ENCODE peak calls at places on chromosome 13, in seven cellular contexts. C is IMR-90, V is neuronal stem cell, Z is mesendoderm, T is mesenchymal stem cell, X is H1, U is trophoblast cell. P is an unnamed sample.
A peak's percentile ranks its signal among the peaks of the same experiment; 100 is the strongest.

GRCh38 chr13:50519866-50520265 is 323.6 kb downstream of the DLEU7 start:
- DNase-seq in T (no peak), U (no peak), Z (no peak), V (no peak), X (no peak), C (no peak), P (no peak)

GRCh38 chr13:69243366-69243765 is 864.3 kb upstream of the ATXN8OS start:
- DNase-seq in V (no peak), T (no peak), C (no peak), X (no peak), Z (peak; percentile 6), U (no peak), P (no peak)

GRCh38 chr13:31538067-31539042 is 201.0 kb upstream of the RXFP2 start:
- DNase-seq in C (peak; percentile 45), T (peak; percentile 25), X (no peak), V (no peak), Z (peak; percentile 56), U (peak; percentile 13), P (no peak)

GRCh38 chr13:87570669-87571068 is 100.5 kb upstream of the SLITRK5 start:
- DNase-seq in Z (peak; percentile 10), X (no peak), V (no peak), T (no peak), U (no peak), C (no peak), P (no peak)

GRCh38 chr13:25756251-25756650 is 295.6 kb downstream of the SHISA2 start:
- DNase-seq in V (no peak), C (no peak), T (no peak), Z (no peak), U (no peak), X (no peak), P (no peak)

GRCh38 chr13:72150502-72150901 is 283.5 kb upstream of the DACH1 start:
- DNase-seq in T (no peak), V (no peak), X (no peak), C (no peak), Z (no peak), U (no peak), P (no peak)

GRCh38 chr13:79485014-79485441 is 4.1 kb downstream of the NDFIP2 start:
- DNase-seq in T (peak; percentile 92), U (peak; percentile 95), C (peak; percentile 83), Z (peak; percentile 57), X (no peak), V (no peak), P (no peak)

GRCh38 chr13:93235258-93236015 is 8.8 kb downstream of the GPC6 start:
- DNase-seq in Z (no peak), U (no peak), V (no peak), C (peak; percentile 80), X (no peak), T (peak; percentile 49), P (no peak)

GRCh38 chr13:90270231-90270630 is 1077.3 kb upstream of the MIR17HG start:
- DNase-seq in C (no peak), X (no peak), Z (no peak), U (no peak), V (no peak), T (no peak), P (no peak)

GRCh38 chr13:90485441-90485840 is 862.0 kb upstream of the MIR17HG start:
- DNase-seq in Z (no peak), U (no peak), T (peak; percentile 74), C (peak; percentile 65), X (no peak), V (no peak), P (no peak)

GRCh38 chr13:42494157-42494556 is 79.8 kb upstream of the TNFSF11 start:
- DNase-seq in X (no peak), C (no peak), U (no peak), T (peak; percentile 54), V (no peak), Z (no peak), P (no peak)

GRCh38 chr13:113332615-113333014 is 31.3 kb downstream of the GRTP1 start:
- DNase-seq in T (no peak), U (no peak), V (no peak), X (no peak), C (no peak), Z (no peak), P (no peak)

GRCh38 chr13:80957019-80957650 is 616.2 kb upstream of the SPRY2 start:
- DNase-seq in X (no peak), C (no peak), V (no peak), T (no peak), U (no peak), Z (no peak), P (no peak)

GRCh38 chr13:24161010-24161775 is 673 bp downstream of the SPATA13 start:
- DNase-seq in V (no peak), T (no peak), X (peak; percentile 75), Z (peak; percentile 44), U (no peak), C (no peak), P (peak; percentile 51)

GRCh38 chr13:98471895-98472294 is 105.0 kb downstream of the STK24 start:
- DNase-seq in V (no peak), X (no peak), T (no peak), C (no peak), U (no peak), Z (no peak), P (no peak)

GRCh38 chr13:49409008-49409407 is 34.9 kb downstream of the CAB39L start:
- DNase-seq in U (no peak), Z (no peak), C (no peak), T (no peak), X (no peak), V (no peak), P (no peak)

GRCh38 chr13:65940720-65941119 is 1289.4 kb downstream of the PCDH9 start:
- DNase-seq in U (no peak), C (no peak), X (no peak), T (no peak), Z (no peak), V (no peak), P (no peak)

GRCh38 chr13:50133277-50133953 is 118.2 kb downstream of the KCNRG start:
- DNase-seq in V (peak; percentile 30), T (no peak), U (no peak), Z (no peak), X (peak; percentile 65), C (no peak), P (peak; percentile 58)

GRCh38 chr13:98575876-98576214 is 1.1 kb downstream of the STK24 start:
- DNase-seq in V (no peak), C (no peak), T (no peak), X (no peak), U (no peak), Z (no peak), P (no peak)

GRCh38 chr13:80116107-80116506 is 224.8 kb downstream of the SPRY2 start:
- DNase-seq in U (no peak), X (no peak), T (peak; percentile 62), Z (no peak), C (peak; percentile 88), V (no peak), P (no peak)

GRCh38 chr13:44267966-44268365 is 105.7 kb upstream of the SERP2 start:
- DNase-seq in C (peak; percentile 80), U (peak; percentile 17), Z (no peak), X (no peak), T (no peak), V (no peak), P (no peak)

GRCh38 chr13:24135674-24136300 is 24.7 kb upstream of the SPATA13 start:
- DNase-seq in X (no peak), T (peak; percentile 25), V (no peak), Z (no peak), U (no peak), C (peak; percentile 77), P (no peak)

GRCh38 chr13:100095498-100095897 is 6.6 kb downstream of the PCCA start:
- DNase-seq in V (no peak), Z (no peak), C (no peak), U (no peak), X (no peak), T (no peak), P (no peak)

GRCh38 chr13:95556981-95557380 is 4.5 kb downstream of the CLDN10 start:
- DNase-seq in T (no peak), U (no peak), Z (no peak), X (no peak), V (no peak), C (no peak), P (no peak)

GRCh38 chr13:61286148-61286745 is 129.4 kb downstream of the PCDH20 start:
- DNase-seq in C (no peak), V (peak; percentile 2), Z (peak; percentile 74), T (no peak), X (peak; percentile 51), U (no peak), P (peak; percentile 53)

GRCh38 chr13:111409413-111409812 is 89.0 kb downstream of the TEX29 start:
- DNase-seq in V (no peak), U (no peak), C (no peak), Z (no peak), T (no peak), X (no peak), P (no peak)

GRCh38 chr13:36323951-36324566 is 22.1 kb downstream of the SPART start:
- DNase-seq in V (no peak), U (peak; percentile 98), T (peak; percentile 92), Z (peak; percentile 94), X (no peak), C (peak; percentile 52), P (no peak)
- H3K4me2 ChIP-seq in V (no peak overlapping the region), U (no peak overlapping the region), T (no peak overlapping the region), Z (no peak overlapping the region), X (no peak overlapping the region), C (no peak overlapping the region), P (no peak overlapping the region)

DNA sequence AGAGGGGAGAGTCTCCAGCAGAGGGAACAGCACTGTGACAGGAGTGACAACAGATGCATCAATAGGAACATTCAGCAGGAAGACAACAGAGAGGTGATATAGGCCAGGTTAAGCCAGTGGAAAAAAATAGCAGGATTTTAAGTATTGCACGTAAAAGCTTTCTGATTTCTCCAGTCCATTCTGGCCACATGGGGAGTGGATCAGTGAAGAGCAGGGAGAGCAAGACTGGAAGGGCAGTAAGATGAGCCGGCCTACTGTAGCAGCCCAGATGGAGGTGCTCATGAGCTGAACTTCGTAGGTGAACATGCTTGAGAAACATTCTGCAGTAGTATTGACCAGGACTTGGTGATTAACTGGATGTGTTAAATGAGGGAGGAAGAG is 1.7 kb downstream of the UTP14C start:
- DNase-seq in V (no peak), U (no peak), C (no peak), T (no peak), Z (peak; percentile 60), X (peak; percentile 47), P (peak; percentile 32)
- H2BK120ac ChIP-seq in V (no peak overlapping the region), U (no peak overlapping the region), C (no peak overlapping the region), T (no peak overlapping the region), Z (no peak overlapping the region), X (no peak overlapping the region), P (no peak overlapping the region)

GRCh38 chr13:22926176-22927007 is 254.4 kb upstream of the SGCG start:
- DNase-seq in Z (peak; percentile 86), U (peak; percentile 26), V (no peak), C (no peak), X (peak; percentile 80), T (peak; percentile 9), P (peak; percentile 85)
- H3K4me2 ChIP-seq in Z (no peak overlapping the region), U (peak overlapping the region; percentile 59), V (peak overlapping the region; percentile 43), C (no peak overlapping the region), X (peak overlapping the region; percentile 60), T (peak overlapping the region; percentile 6), P (no peak overlapping the region)

DNA sequence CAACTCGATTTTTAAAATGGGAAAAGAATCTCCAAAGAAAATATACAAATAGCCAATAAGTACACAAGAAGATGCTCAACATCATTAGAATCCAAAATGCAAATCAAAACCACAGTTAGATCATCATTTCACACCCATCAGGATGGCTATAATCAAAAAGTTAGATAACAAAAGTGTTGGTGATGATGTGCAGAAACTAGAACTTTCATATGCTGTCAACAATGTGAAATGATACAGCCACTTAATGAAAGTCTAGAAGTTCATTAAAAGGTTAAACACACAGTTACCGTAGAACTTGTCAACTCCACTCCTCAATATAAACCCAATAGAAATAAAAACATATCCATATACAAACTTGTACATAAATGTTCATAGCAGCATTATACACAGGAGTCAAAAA is 11.8 kb downstream of the ZC3H13 start:
- DNase-seq in V (no peak), Z (no peak), U (no peak), C (no peak), T (no peak), X (no peak), P (no peak)
- H2BK120ac ChIP-seq in V (no peak overlapping the region), Z (no peak overlapping the region), U (no peak overlapping the region), C (no peak overlapping the region), T (no peak overlapping the region), X (no peak overlapping the region), P (no peak overlapping the region)